ENCODE peak calls at places on chromosomes 2 and 18, in ten cellular contexts. Z is neuronal stem cell; P is stimulated activated naive B cell treated with anti-CD40 and anti-IgM and Interleukin-4, amounts not matched to agents 10 μg/mL and 1 μg/mL and 100 μg/mL, for 72 hours; L is CD4-positive, alpha-beta T cell; R is A172; V is cardiac muscle cell; I is stimulated activated CD4-positive, alpha-beta T cell treated with anti-CD3 and anti-CD28 coated beads, Interleukin-15, amount 100 ng/mL, for 1 hour; Y is type B pancreatic cell; C is hippocampal formation; A is cerebellum. N is an unnamed sample.

GRCh38 chr18:51655327-51655698 is 457.8 kb upstream of the MEX3C start:
- DNase-seq in Z (no peak), P (no peak), L (no peak), R (no peak), V (no peak), I (no peak), Y (no peak), C (no peak), A (no peak), N (no peak)

GRCh38 chr18:55780591-55781071 is 192.6 kb upstream of the TCF4 start:
- DNase-seq in Z (no peak), P (no peak), L (no peak), R (no peak), V (peak; percentile 40), I (no peak), Y (no peak), C (peak; percentile 57), A (no peak), N (no peak)

GRCh38 chr2:15758779-15759343 is 167.2 kb downstream of the DDX1 start:
- DNase-seq in Z (no peak), P (no peak), L (no peak), R (no peak), V (no peak), I (no peak), Y (peak; percentile 32), C (no peak), A (no peak), N (no peak)

GRCh38 chr2:234412726-234413125 is 84.2 kb downstream of the ARL4C start:
- DNase-seq in Z (no peak), P (no peak), L (no peak), R (peak; percentile 80), V (peak; percentile 39), I (no peak), Y (no peak), C (no peak), A (peak; percentile 54), N (no peak)

GRCh38 chr2:45755585-45756330 is 104.3 kb downstream of the PRKCE start:
- DNase-seq in Z (no peak), P (no peak), L (no peak), R (peak; percentile 96), V (peak; percentile 48), I (no peak), Y (no peak), C (no peak), A (no peak), N (no peak)

GRCh38 chr2:123500346-123500745 is 524.7 kb upstream of the CNTNAP5 start:
- DNase-seq in Z (no peak), P (no peak), L (no peak), R (no peak), V (no peak), I (no peak), Y (no peak), C (no peak), A (no peak), N (no peak)

GRCh38 chr2:44941551-44942234 is at the start of gene SIX3:
- DNase-seq in Z (peak; percentile 94), P (no peak), L (no peak), R (no peak), V (no peak), I (no peak), Y (no peak), C (no peak), A (peak; percentile 48), N (no peak)

GRCh38 chr2:14492920-14493503 is 139.5 kb upstream of the LRATD1 start:
- DNase-seq in Z (peak; percentile 38), P (no peak), L (no peak), R (peak; percentile 92), V (no peak), I (no peak), Y (no peak), C (no peak), A (no peak), N (no peak)

GRCh38 chr2:112000399-112001135 is 54.5 kb upstream of the TMEM87B start:
- DNase-seq in Z (no peak), P (no peak), L (no peak), R (no peak), V (no peak), I (no peak), Y (no peak), C (no peak), A (no peak), N (no peak)

GRCh38 chr18:50748243-50749229 is 71.3 kb downstream of the MRO start:
- DNase-seq in Z (peak; percentile 56), P (no peak), L (no peak), R (no peak), V (peak; percentile 21), I (no peak), Y (peak; percentile 64), C (no peak), A (no peak), N (no peak)

GRCh38 chr18:59996370-59996966 is 96.7 kb downstream of the PMAIP1 start:
- DNase-seq in Z (no peak), P (no peak), L (no peak), R (peak; percentile 48), V (peak; percentile 57), I (no peak), Y (no peak), C (peak; percentile 27), A (no peak), N (no peak)

GRCh38 chr18:60067426-60068210 is 167.8 kb downstream of the PMAIP1 start:
- DNase-seq in Z (peak; percentile 69), P (no peak), L (no peak), R (peak; percentile 66), V (no peak), I (no peak), Y (no peak), C (no peak), A (no peak), N (no peak)

GRCh38 chr2:68031043-68031442 is 31.8 kb downstream of the C1D start:
- DNase-seq in Z (no peak), P (no peak), L (no peak), R (no peak), V (no peak), I (no peak), Y (no peak), C (no peak), A (no peak), N (no peak)